ENCODE peak calls at places on chromosome 20, in five cellular contexts. M is K562, I is A549, L is GM12878, H is HepG2. G is an unnamed sample.
A peak's percentile ranks its signal among the peaks of the same experiment; 100 is the strongest.

GRCh38 chr20:4169360-4170214 is 154.2 kb upstream of the RNF24 start:
- DNase-seq in I (no peak), M (no peak), L (no peak), H (no peak), G (no peak)

GRCh38 chr20:4244700-4245485 is 229.5 kb upstream of the RNF24 start:
- DNase-seq in M (no peak), L (no peak), H (peak; percentile 95), I (peak; percentile 44), G (no peak)

GRCh38 chr20:31566658-31567379 is 38.3 kb upstream of the ID1 start:
- DNase-seq in I (no peak), H (no peak), L (no peak), M (no peak), G (no peak)

GRCh38 chr20:57440678-57441509 is 49.7 kb downstream of the RBM38 start:
- DNase-seq in I (no peak), L (no peak), H (no peak), M (no peak), G (no peak)

GRCh38 chr20:7161690-7162089 is 394.2 kb downstream of the BMP2 start:
- DNase-seq in H (peak; percentile 38), M (no peak), I (no peak), L (no peak), G (peak; percentile 41)

GRCh38 chr20:43959920-43960227 is 45.2 kb downstream of the TOX2 start:
- DNase-seq in L (no peak), H (no peak), I (no peak), M (no peak), G (no peak)

GRCh38 chr20:2593756-2594155 is 57.4 kb downstream of the TMC2 start:
- DNase-seq in I (no peak), H (no peak), L (no peak), M (no peak), G (no peak)

GRCh38 chr20:391041-391711 is 10.6 kb downstream of the TRIB3 start:
- DNase-seq in H (no peak), I (no peak), L (no peak), M (no peak), G (no peak)

GRCh38 chr20:9160341-9160740 is 91.5 kb downstream of the PLCB4 start:
- DNase-seq in H (no peak), M (no peak), L (no peak), I (no peak), G (no peak)

GRCh38 chr20:60053813-60054190 is 95.6 kb downstream of the CDH26 start:
- DNase-seq in I (no peak), M (no peak), L (no peak), H (no peak), G (no peak)
- H3K4me3 ChIP-seq in I (no peak overlapping the region), M (no peak overlapping the region), L (no peak overlapping the region), H (no peak overlapping the region), G (no peak overlapping the region)

GRCh38 chr20:56345911-56346310 is 12.9 kb upstream of the FAM210B start:
- DNase-seq in I (no peak), M (no peak), H (no peak), L (no peak), G (peak; percentile 55)

GRCh38 chr20:56342783-56343182 is 16.0 kb upstream of the FAM210B start:
- DNase-seq in L (no peak), I (no peak), H (no peak), M (no peak), G (no peak)

GRCh38 chr20:56348306-56348695 is 10.5 kb upstream of the FAM210B start:
- DNase-seq in H (peak; percentile 74), L (no peak), M (no peak), I (no peak), G (no peak)

GRCh38 chr20:56347628-56348305 is 11.0 kb upstream of the FAM210B start:
- DNase-seq in L (no peak), H (no peak), M (no peak), I (no peak), G (no peak)

GRCh38 chr20:56343861-56344381 is 14.9 kb upstream of the FAM210B start:
- DNase-seq in M (peak; percentile 76), L (no peak), I (peak; percentile 55), H (no peak), G (peak; percentile 76)
- TF ChIP-seq MYC in M (no peak), L (no peak), I (no peak), H (peak; percentile 24), G (no peak)

GRCh38 chr20:51498765-51499540 is 43.6 kb downstream of the NFATC2 start:
- DNase-seq in M (no peak), H (no peak), I (no peak), L (no peak), G (no peak)

GRCh38 chr20:51495921-51496545 is 46.5 kb downstream of the NFATC2 start:
- DNase-seq in I (no peak), H (no peak), L (no peak), M (no peak), G (peak; percentile 43)

GRCh38 chr20:51497542-51498467 is 44.7 kb downstream of the NFATC2 start:
- DNase-seq in L (peak; percentile 26), I (no peak), M (no peak), H (no peak), G (peak; percentile 80)

GRCh38 chr20:51494241-51495110 is 48.0 kb downstream of the NFATC2 start:
- DNase-seq in M (no peak), H (no peak), I (no peak), L (no peak), G (peak; percentile 37)

DNA sequence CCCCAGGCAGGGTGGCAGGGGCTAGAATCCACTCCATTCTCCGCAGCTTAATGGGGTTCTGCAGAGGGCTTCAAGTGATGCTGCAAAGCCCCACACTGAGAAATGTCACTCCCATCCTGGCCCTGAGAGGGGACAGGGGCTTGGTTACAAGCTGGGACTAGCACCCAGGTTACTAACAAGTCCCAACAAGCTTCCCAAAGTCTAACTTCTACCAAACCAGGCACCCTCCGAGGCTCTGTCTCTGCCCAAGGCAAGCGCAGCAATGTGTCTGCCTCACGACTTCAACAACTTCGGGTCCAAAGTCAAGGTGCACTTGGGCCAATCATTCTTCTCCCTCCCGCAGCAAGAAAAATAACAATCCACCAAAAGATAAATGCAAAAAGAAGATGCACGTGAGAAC is 45.6 kb downstream of the NFATC2 start:
- DNase-seq in I (no peak), L (no peak), H (no peak), M (no peak), G (no peak)
- H3K4me3 ChIP-seq in I (no peak overlapping the region), L (peak overlapping the region; percentile 50), H (no peak overlapping the region), M (no peak overlapping the region), G (no peak overlapping the region)

GRCh38 chr20:37365760-37366638 is 20.1 kb downstream of the SRC start:
- DNase-seq in M (no peak), L (peak; percentile 90), I (no peak), H (no peak), G (peak; percentile 70)

GRCh38 chr20:37362821-37363220 is 16.9 kb downstream of the SRC start:
- DNase-seq in H (no peak), I (no peak), M (no peak), L (no peak), G (no peak)

GRCh38 chr20:37363221-37364012 is 17.5 kb downstream of the SRC start:
- DNase-seq in L (no peak), H (no peak), I (no peak), M (no peak), G (no peak)

GRCh38 chr20:37364927-37365272 is 19.0 kb downstream of the SRC start:
- DNase-seq in H (no peak), I (no peak), L (no peak), M (no peak), G (no peak)

DNA sequence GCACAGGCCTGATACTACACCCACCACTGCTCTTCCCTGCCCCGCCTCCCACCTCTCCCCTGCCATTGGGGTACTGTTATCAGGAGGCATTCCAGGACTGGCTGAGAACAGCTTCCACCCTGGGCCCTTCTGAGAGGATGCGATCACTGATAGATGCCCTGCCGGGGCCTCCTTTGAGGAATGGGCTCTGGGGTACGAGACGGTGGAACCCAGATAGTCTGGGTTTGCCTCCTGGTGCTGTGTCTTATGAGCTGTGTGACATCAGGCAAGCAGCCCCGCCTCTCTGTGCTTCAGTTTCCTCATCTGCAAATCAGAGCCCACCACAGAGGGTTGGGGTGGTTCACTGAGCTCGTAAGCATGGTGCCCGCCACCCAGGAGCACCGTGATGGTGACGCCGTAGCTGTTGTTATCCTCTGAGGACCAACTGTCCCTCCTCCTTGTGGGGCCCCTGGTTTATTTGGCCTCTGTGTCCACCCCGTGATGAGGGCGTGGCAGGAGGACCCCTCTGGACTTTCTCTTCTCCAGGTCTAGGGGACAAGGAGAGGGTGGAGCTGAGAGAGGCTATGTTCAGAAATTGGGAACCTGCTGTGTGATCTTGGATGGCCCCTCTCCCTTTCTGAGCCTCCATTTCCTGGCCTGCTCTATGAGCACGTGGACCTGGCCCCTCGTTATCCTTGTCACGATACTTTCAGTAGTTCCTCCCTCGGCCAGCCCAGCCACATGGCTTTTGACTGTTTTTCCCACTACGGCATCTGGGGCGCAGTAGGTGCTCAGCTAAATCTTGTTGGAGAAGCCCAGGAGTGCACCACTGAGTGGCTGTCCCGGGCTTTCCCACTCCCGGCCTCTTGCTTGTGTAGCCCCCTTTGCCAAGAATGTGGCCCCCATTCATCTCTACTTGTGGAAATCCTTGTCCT is 18.3 kb downstream of the SRC start:
- DNase-seq in H (no peak), L (no peak), I (no peak), M (no peak), G (no peak)
- TF ChIP-seq MYC in H (no peak), L (no peak), I (no peak), M (no peak), G (no peak)

GRCh38 chr20:25389381-25389857 is 1.2 kb downstream of the ABHD12 start:
- DNase-seq in I (no peak), L (no peak), H (no peak), M (peak; percentile 29), G (no peak)

GRCh38 chr20:25394996-25395395 is 4.4 kb upstream of the ABHD12 start:
- DNase-seq in M (no peak), L (no peak), H (no peak), I (no peak), G (no peak)

GRCh38 chr20:25389858-25390537 is 637 bp downstream of the ABHD12 start:
- DNase-seq in I (peak; percentile 31), L (no peak), M (peak; percentile 52), H (no peak), G (peak; percentile 54)

GRCh38 chr20:25394276-25394675 is 3.6 kb upstream of the ABHD12 start:
- DNase-seq in L (no peak), M (no peak), H (no peak), I (no peak), G (no peak)

DNA sequence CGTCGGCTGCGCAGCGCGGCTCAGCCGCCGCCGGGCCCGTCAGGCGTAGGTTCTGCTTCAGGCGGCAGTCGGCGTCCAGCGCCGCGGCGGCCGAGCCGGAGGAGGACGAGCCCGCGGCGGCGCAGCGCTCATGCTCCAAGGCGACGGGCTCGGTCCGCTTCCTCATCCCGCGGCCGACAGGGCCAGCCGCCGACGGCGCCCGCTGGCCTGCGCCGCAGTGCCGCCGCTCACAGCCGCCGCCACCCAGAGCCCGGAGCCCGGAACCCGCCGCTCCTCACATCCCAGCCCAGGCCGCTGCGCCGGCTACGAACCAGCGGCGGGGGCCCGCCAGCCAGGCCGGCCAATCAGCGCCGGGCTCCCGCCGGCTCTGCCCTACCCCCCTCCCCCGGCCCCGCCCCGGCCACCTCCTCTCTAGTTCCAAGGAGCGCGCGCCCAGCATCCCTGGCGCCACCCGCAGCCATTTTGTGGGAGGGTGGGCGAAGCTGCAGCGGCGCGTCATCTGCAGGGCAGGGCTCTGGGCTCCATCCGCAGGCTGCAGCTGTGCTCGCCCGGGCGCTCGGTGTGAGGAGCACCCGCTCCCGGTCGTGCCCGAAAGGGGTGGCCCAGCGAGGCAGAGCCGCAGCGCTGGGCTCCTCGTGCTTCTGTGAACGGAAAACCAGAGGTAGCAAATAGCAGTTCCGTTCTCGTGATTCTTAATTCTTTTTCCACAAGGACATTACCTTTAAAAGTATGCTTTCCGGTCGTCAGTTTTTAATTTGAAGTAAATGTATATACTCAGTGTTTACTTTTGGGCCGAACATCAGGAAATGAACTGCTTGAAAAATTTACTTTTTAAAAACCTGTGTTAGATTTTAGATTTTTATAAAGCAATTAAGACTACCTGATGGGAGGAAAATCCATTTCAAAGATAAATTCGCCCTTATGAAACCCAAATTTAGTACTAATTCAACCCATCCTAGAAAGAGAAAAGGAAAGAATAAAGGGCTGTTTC is at the start of gene ABHD12:
- DNase-seq in M (peak; percentile 93), L (peak; percentile 77), H (peak; percentile 97), I (peak; percentile 97), G (peak; percentile 99)
- H3K4me3 ChIP-seq in M (peak within 1 kb of the TSS; percentile 62), L (peak within 1 kb of the TSS; percentile 78), H (peak within 1 kb of the TSS; percentile 92), I (peak within 1 kb of the TSS; percentile 95), G (peak within 1 kb of the TSS; percentile 76)

G was measured in NB4.